ENCODE peak calls at places on chromosomes 12 and 14, in six cellular contexts. One of them, this sample, is unnamed.

GRCh38 chr12:89351489-89352241 is 636 bp downstream of the DUSP6 start:
- DNase-seq in effector memory CD8-positive, alpha-beta T cell: peak; percentile 30
- DNase-seq in stimulated activated CD4-positive, alpha-beta T cell treated with anti-CD3 and anti-CD28 coated beads, TNF-alpha, amount 100 ng/mL, for 4 hours: no peak
- DNase-seq in NCI-H774: peak; percentile 59
- DNase-seq in stimulated activated CD8-positive, alpha-beta memory T cell treated with anti-CD3 and anti-CD28 coated beads, Interleukin-2, amount 100 ng/mL, for 48 hours: peak; percentile 29
- DNase-seq in uterus: peak; percentile 31
- DNase-seq in this sample: no peak

GRCh38 chr12:106134294-106134949 is 4.3 kb downstream of the NUAK1 start:
- DNase-seq in effector memory CD8-positive, alpha-beta T cell: no peak
- DNase-seq in stimulated activated CD4-positive, alpha-beta T cell treated with anti-CD3 and anti-CD28 coated beads, TNF-alpha, amount 100 ng/mL, for 4 hours: no peak
- DNase-seq in NCI-H774: no peak
- DNase-seq in stimulated activated CD8-positive, alpha-beta memory T cell treated with anti-CD3 and anti-CD28 coated beads, Interleukin-2, amount 100 ng/mL, for 48 hours: no peak
- DNase-seq in uterus: no peak
- DNase-seq in this sample: no peak

GRCh38 chr12:115946867-115947695 is 330.4 kb downstream of the MED13L start:
- DNase-seq in effector memory CD8-positive, alpha-beta T cell: no peak
- DNase-seq in stimulated activated CD4-positive, alpha-beta T cell treated with anti-CD3 and anti-CD28 coated beads, TNF-alpha, amount 100 ng/mL, for 4 hours: no peak
- DNase-seq in NCI-H774: no peak
- DNase-seq in stimulated activated CD8-positive, alpha-beta memory T cell treated with anti-CD3 and anti-CD28 coated beads, Interleukin-2, amount 100 ng/mL, for 48 hours: no peak
- DNase-seq in uterus: no peak
- DNase-seq in this sample: no peak

GRCh38 chr12:74776378-74776777 is 238.7 kb downstream of the ATXN7L3B start:
- DNase-seq in effector memory CD8-positive, alpha-beta T cell: no peak
- DNase-seq in stimulated activated CD4-positive, alpha-beta T cell treated with anti-CD3 and anti-CD28 coated beads, TNF-alpha, amount 100 ng/mL, for 4 hours: no peak
- DNase-seq in NCI-H774: no peak
- DNase-seq in stimulated activated CD8-positive, alpha-beta memory T cell treated with anti-CD3 and anti-CD28 coated beads, Interleukin-2, amount 100 ng/mL, for 48 hours: no peak
- DNase-seq in uterus: no peak
- DNase-seq in this sample: no peak

GRCh38 chr12:122363782-122364181 is 58.7 kb downstream of the CLIP1 start:
- DNase-seq in effector memory CD8-positive, alpha-beta T cell: no peak
- DNase-seq in stimulated activated CD4-positive, alpha-beta T cell treated with anti-CD3 and anti-CD28 coated beads, TNF-alpha, amount 100 ng/mL, for 4 hours: no peak
- DNase-seq in NCI-H774: no peak
- DNase-seq in stimulated activated CD8-positive, alpha-beta memory T cell treated with anti-CD3 and anti-CD28 coated beads, Interleukin-2, amount 100 ng/mL, for 48 hours: no peak
- DNase-seq in uterus: no peak
- DNase-seq in this sample: no peak

GRCh38 chr12:122889658-122890561 is 6.0 kb downstream of the VPS37B start:
- DNase-seq in effector memory CD8-positive, alpha-beta T cell: no peak
- DNase-seq in stimulated activated CD4-positive, alpha-beta T cell treated with anti-CD3 and anti-CD28 coated beads, TNF-alpha, amount 100 ng/mL, for 4 hours: no peak
- DNase-seq in NCI-H774: no peak
- DNase-seq in stimulated activated CD8-positive, alpha-beta memory T cell treated with anti-CD3 and anti-CD28 coated beads, Interleukin-2, amount 100 ng/mL, for 48 hours: no peak
- DNase-seq in uterus: no peak
- DNase-seq in this sample: no peak

GRCh38 chr12:124536613-124537012 is 30.8 kb downstream of the NCOR2 start:
- DNase-seq in effector memory CD8-positive, alpha-beta T cell: no peak
- DNase-seq in stimulated activated CD4-positive, alpha-beta T cell treated with anti-CD3 and anti-CD28 coated beads, TNF-alpha, amount 100 ng/mL, for 4 hours: no peak
- DNase-seq in NCI-H774: no peak
- DNase-seq in stimulated activated CD8-positive, alpha-beta memory T cell treated with anti-CD3 and anti-CD28 coated beads, Interleukin-2, amount 100 ng/mL, for 48 hours: no peak
- DNase-seq in uterus: no peak
- DNase-seq in this sample: peak; percentile 72

GRCh38 chr12:79891506-79892162 is 43.3 kb downstream of the PPP1R12A start:
- DNase-seq in effector memory CD8-positive, alpha-beta T cell: no peak
- DNase-seq in stimulated activated CD4-positive, alpha-beta T cell treated with anti-CD3 and anti-CD28 coated beads, TNF-alpha, amount 100 ng/mL, for 4 hours: no peak
- DNase-seq in NCI-H774: no peak
- DNase-seq in stimulated activated CD8-positive, alpha-beta memory T cell treated with anti-CD3 and anti-CD28 coated beads, Interleukin-2, amount 100 ng/mL, for 48 hours: no peak
- DNase-seq in uterus: no peak
- DNase-seq in this sample: no peak

GRCh38 chr12:95014554-95014953 is 11.1 kb upstream of the NDUFA12 start:
- DNase-seq in effector memory CD8-positive, alpha-beta T cell: no peak
- DNase-seq in stimulated activated CD4-positive, alpha-beta T cell treated with anti-CD3 and anti-CD28 coated beads, TNF-alpha, amount 100 ng/mL, for 4 hours: no peak
- DNase-seq in NCI-H774: no peak
- DNase-seq in stimulated activated CD8-positive, alpha-beta memory T cell treated with anti-CD3 and anti-CD28 coated beads, Interleukin-2, amount 100 ng/mL, for 48 hours: no peak
- DNase-seq in uterus: no peak
- DNase-seq in this sample: no peak

GRCh38 chr14:77641534-77642341 is 25.3 kb upstream of the SPTLC2 start:
- DNase-seq in effector memory CD8-positive, alpha-beta T cell: peak; percentile 46
- DNase-seq in stimulated activated CD4-positive, alpha-beta T cell treated with anti-CD3 and anti-CD28 coated beads, TNF-alpha, amount 100 ng/mL, for 4 hours: peak; percentile 54
- DNase-seq in NCI-H774: no peak
- DNase-seq in stimulated activated CD8-positive, alpha-beta memory T cell treated with anti-CD3 and anti-CD28 coated beads, Interleukin-2, amount 100 ng/mL, for 48 hours: peak; percentile 57
- DNase-seq in uterus: peak; percentile 74
- DNase-seq in this sample: peak; percentile 74

GRCh38 chr14:71166434-71166833 is 259.2 kb downstream of the PCNX1 start:
- DNase-seq in effector memory CD8-positive, alpha-beta T cell: no peak
- DNase-seq in stimulated activated CD4-positive, alpha-beta T cell treated with anti-CD3 and anti-CD28 coated beads, TNF-alpha, amount 100 ng/mL, for 4 hours: no peak
- DNase-seq in NCI-H774: no peak
- DNase-seq in stimulated activated CD8-positive, alpha-beta memory T cell treated with anti-CD3 and anti-CD28 coated beads, Interleukin-2, amount 100 ng/mL, for 48 hours: no peak
- DNase-seq in uterus: no peak
- DNase-seq in this sample: peak; percentile 89

GRCh38 chr14:56995010-56995409 is 184.7 kb upstream of the OTX2 start:
- DNase-seq in effector memory CD8-positive, alpha-beta T cell: no peak
- DNase-seq in stimulated activated CD4-positive, alpha-beta T cell treated with anti-CD3 and anti-CD28 coated beads, TNF-alpha, amount 100 ng/mL, for 4 hours: no peak
- DNase-seq in NCI-H774: no peak
- DNase-seq in stimulated activated CD8-positive, alpha-beta memory T cell treated with anti-CD3 and anti-CD28 coated beads, Interleukin-2, amount 100 ng/mL, for 48 hours: no peak
- DNase-seq in uterus: no peak
- DNase-seq in this sample: no peak

GRCh38 chr12:122951406-122951805 is 14.9 kb downstream of the ABCB9 start:
- DNase-seq in effector memory CD8-positive, alpha-beta T cell: no peak
- DNase-seq in stimulated activated CD4-positive, alpha-beta T cell treated with anti-CD3 and anti-CD28 coated beads, TNF-alpha, amount 100 ng/mL, for 4 hours: no peak
- DNase-seq in NCI-H774: no peak
- DNase-seq in stimulated activated CD8-positive, alpha-beta memory T cell treated with anti-CD3 and anti-CD28 coated beads, Interleukin-2, amount 100 ng/mL, for 48 hours: no peak
- DNase-seq in uterus: no peak
- DNase-seq in this sample: peak; percentile 64

GRCh38 chr14:74836251-74836957 is 39.5 kb downstream of the PROX2 start:
- DNase-seq in effector memory CD8-positive, alpha-beta T cell: no peak
- DNase-seq in stimulated activated CD4-positive, alpha-beta T cell treated with anti-CD3 and anti-CD28 coated beads, TNF-alpha, amount 100 ng/mL, for 4 hours: no peak
- DNase-seq in NCI-H774: no peak
- DNase-seq in stimulated activated CD8-positive, alpha-beta memory T cell treated with anti-CD3 and anti-CD28 coated beads, Interleukin-2, amount 100 ng/mL, for 48 hours: no peak
- DNase-seq in uterus: no peak
- DNase-seq in this sample: peak; percentile 58

GRCh38 chr12:108255203-108255602 is 83.9 kb downstream of the CMKLR1 start:
- DNase-seq in effector memory CD8-positive, alpha-beta T cell: no peak
- DNase-seq in stimulated activated CD4-positive, alpha-beta T cell treated with anti-CD3 and anti-CD28 coated beads, TNF-alpha, amount 100 ng/mL, for 4 hours: no peak
- DNase-seq in NCI-H774: no peak
- DNase-seq in stimulated activated CD8-positive, alpha-beta memory T cell treated with anti-CD3 and anti-CD28 coated beads, Interleukin-2, amount 100 ng/mL, for 48 hours: no peak
- DNase-seq in uterus: no peak
- DNase-seq in this sample: no peak

GRCh38 chr14:75928587-75929230 is 53.1 kb downstream of the TGFB3 start:
- DNase-seq in effector memory CD8-positive, alpha-beta T cell: no peak
- DNase-seq in stimulated activated CD4-positive, alpha-beta T cell treated with anti-CD3 and anti-CD28 coated beads, TNF-alpha, amount 100 ng/mL, for 4 hours: no peak
- DNase-seq in NCI-H774: no peak
- DNase-seq in stimulated activated CD8-positive, alpha-beta memory T cell treated with anti-CD3 and anti-CD28 coated beads, Interleukin-2, amount 100 ng/mL, for 48 hours: no peak
- DNase-seq in uterus: no peak
- DNase-seq in this sample: peak; percentile 35

GRCh38 chr14:22533057-22533704 is 55.8 kb downstream of the DAD1 start:
- DNase-seq in effector memory CD8-positive, alpha-beta T cell: no peak
- DNase-seq in stimulated activated CD4-positive, alpha-beta T cell treated with anti-CD3 and anti-CD28 coated beads, TNF-alpha, amount 100 ng/mL, for 4 hours: no peak
- DNase-seq in NCI-H774: no peak
- DNase-seq in stimulated activated CD8-positive, alpha-beta memory T cell treated with anti-CD3 and anti-CD28 coated beads, Interleukin-2, amount 100 ng/mL, for 48 hours: no peak
- DNase-seq in uterus: no peak
- DNase-seq in this sample: no peak

GRCh38 chr14:106489112-106489881 is 962.9 kb downstream of the TMEM121 start:
- DNase-seq in effector memory CD8-positive, alpha-beta T cell: no peak
- DNase-seq in stimulated activated CD4-positive, alpha-beta T cell treated with anti-CD3 and anti-CD28 coated beads, TNF-alpha, amount 100 ng/mL, for 4 hours: no peak
- DNase-seq in NCI-H774: no peak
- DNase-seq in stimulated activated CD8-positive, alpha-beta memory T cell treated with anti-CD3 and anti-CD28 coated beads, Interleukin-2, amount 100 ng/mL, for 48 hours: peak; percentile 28
- DNase-seq in uterus: no peak
- DNase-seq in this sample: no peak